ENCODE peak calls at places on chromosomes 5 and 9, in nine cellular contexts. Z is T-helper 17 cell, B is epithelial cell of proximal tubule, J is BE2C, U is fibroblast of villous mesenchyme, O is T-helper 9 cell, X is uterus, C is lower lobe of right lung, R is hepatocyte. D is an unnamed sample.

GRCh38 chr9:124875501-124875900 is 13.6 kb downstream of the ARPC5L start:
- DNase-seq in U (no peak), O (no peak), R (no peak), X (no peak), B (no peak), J (no peak), Z (no peak), C (no peak), D (no peak)

GRCh38 chr5:117769877-117770276 is 1195.3 kb upstream of the SEMA6A start:
- DNase-seq in R (no peak), C (no peak), X (no peak), J (no peak), U (no peak), B (no peak), O (no peak), Z (no peak), D (no peak)

GRCh38 chr9:130665029-130665430 is 636 bp downstream of the PRDM12 start:
- DNase-seq in R (no peak), J (no peak), U (no peak), Z (no peak), C (no peak), X (no peak), O (no peak), B (no peak), D (no peak)

GRCh38 chr5:113140837-113141661 is 164.5 kb downstream of the DCP2 start:
- DNase-seq in J (no peak), C (no peak), X (no peak), U (peak), Z (no peak), B (peak), O (no peak), R (peak), D (no peak)

GRCh38 chr5:174532453-174533126 is 191.8 kb upstream of the MSX2 start:
- DNase-seq in J (peak), B (peak), C (peak), Z (no peak), U (peak), R (peak), O (no peak), X (peak), D (no peak)

GRCh38 chr9:83219154-83219923 is 156.4 kb upstream of the RASEF start:
- DNase-seq in B (peak), Z (no peak), O (no peak), R (peak), C (peak), X (peak), J (peak), U (peak), D (no peak)

GRCh38 chr5:129460121-129460950 is at the start of gene ADAMTS19:
- DNase-seq in J (peak), Z (no peak), O (no peak), C (no peak), U (peak), X (peak), B (peak), R (peak), D (no peak)

GRCh38 chr9:88237454-88238280 is 99.4 kb upstream of the SPATA31C2 start:
- DNase-seq in C (no peak), Z (no peak), X (no peak), U (no peak), R (no peak), B (no peak), O (no peak), J (no peak), D (no peak)

GRCh38 chr9:136695955-136696354 is 8.7 kb upstream of the AGPAT2 start:
- DNase-seq in Z (no peak), O (no peak), C (no peak), B (no peak), X (no peak), R (no peak), U (no peak), J (no peak), D (no peak)

GRCh38 chr5:178487911-178488310 is 102.3 kb downstream of the COL23A1 start:
- DNase-seq in X (no peak), B (no peak), Z (no peak), R (no peak), J (no peak), O (no peak), C (no peak), U (no peak), D (no peak)

GRCh38 chr5:173670130-173670591 is 53.7 kb upstream of the BOD1 start:
- DNase-seq in C (no peak), U (peak), Z (no peak), J (no peak), B (no peak), X (no peak), R (no peak), O (no peak), D (no peak)

GRCh38 chr5:55104036-55104767 is 1.8 kb downstream of the GZMA start:
- DNase-seq in X (no peak), O (no peak), C (no peak), B (no peak), J (no peak), R (no peak), Z (no peak), U (no peak), D (no peak)

GRCh38 chr5:15501057-15501791 is 1.2 kb downstream of the FBXL7 start:
- DNase-seq in C (no peak), R (peak), Z (no peak), J (peak), X (peak), U (peak), O (no peak), B (no peak), D (no peak)

GRCh38 chr9:82206946-82207345 is 218.4 kb downstream of the SPATA31D1 start:
- DNase-seq in X (no peak), O (no peak), J (no peak), B (no peak), Z (no peak), U (no peak), C (no peak), R (no peak), D (no peak)

GRCh38 chr5:132295505-132296411 is 1.6 kb downstream of the SLC22A4 start:
- DNase-seq in U (no peak), R (no peak), Z (no peak), B (no peak), O (no peak), X (no peak), C (no peak), J (no peak), D (no peak)

GRCh38 chr9:12640021-12640587 is 53.1 kb upstream of the TYRP1 start:
- DNase-seq in O (no peak), Z (no peak), B (peak), X (no peak), C (no peak), U (peak), R (peak), J (no peak), D (no peak)

GRCh38 chr5:174900176-174900692 is 175.9 kb downstream of the MSX2 start:
- DNase-seq in J (no peak), O (no peak), B (no peak), C (no peak), Z (no peak), U (no peak), X (no peak), R (no peak), D (no peak)

GRCh38 chr9:136626740-136627642 is 35.7 kb upstream of the EGFL7 start:
- DNase-seq in Z (no peak), J (peak), U (peak), X (no peak), C (peak), O (no peak), B (no peak), R (peak), D (no peak)

GRCh38 chr9:21661626-21662025 is 140.8 kb upstream of the MTAP start:
- DNase-seq in B (no peak), R (no peak), Z (no peak), O (no peak), J (no peak), C (no peak), U (peak), X (no peak), D (no peak)

GRCh38 chr9:134775552-134775951 is 105.1 kb upstream of the FCN2 start:
- DNase-seq in R (peak), C (no peak), O (no peak), B (no peak), X (no peak), U (peak), J (no peak), Z (no peak), D (no peak)

GRCh38 chr5:55223219-55223987 is 3.7 kb downstream of the MCIDAS start:
- DNase-seq in Z (no peak), U (no peak), R (peak), J (no peak), X (no peak), C (no peak), O (no peak), B (no peak), D (no peak)

GRCh38 chr5:159094745-159095144 is 5.0 kb downstream of the EBF1 start:
- DNase-seq in B (no peak), X (peak), J (peak), R (peak), C (peak), U (peak), O (peak), Z (no peak), D (peak)

GRCh38 chr5:132376694-132377641 is 7.5 kb downstream of the SLC22A5 start:
- DNase-seq in U (no peak), Z (no peak), X (peak), C (no peak), R (no peak), O (no peak), B (no peak), J (no peak), D (no peak)

GRCh38 chr9:98318834-98319478 is 63.5 kb upstream of the TBC1D2 start:
- DNase-seq in R (no peak), B (no peak), C (no peak), J (no peak), O (no peak), X (no peak), U (peak), Z (no peak), D (no peak)